ENCODE peak calls at places on chromosomes 6 and 20, in six cellular contexts. One of them, this sample, is unnamed.

GRCh38 chr20:57013221-57013620 is 253.2 kb downstream of the BMP7 start:
- DNase-seq in left lung: no peak
- DNase-seq in AG04450: no peak
- DNase-seq in cardiac muscle cell: no peak
- DNase-seq in bronchial epithelial cell: no peak
- DNase-seq in foreskin fibroblast: no peak
- DNase-seq in this sample: no peak

GRCh38 chr6:157898169-157898568 is 75.1 kb downstream of the SNX9 start:
- DNase-seq in foreskin fibroblast: no peak
- DNase-seq in left lung: no peak
- DNase-seq in AG04450: no peak
- DNase-seq in cardiac muscle cell: no peak
- DNase-seq in bronchial epithelial cell: no peak
- DNase-seq in this sample: no peak

GRCh38 chr20:21214431-21214830 is 88.5 kb downstream of the KIZ start:
- DNase-seq in bronchial epithelial cell: peak; percentile 21
- DNase-seq in AG04450: no peak
- DNase-seq in foreskin fibroblast: peak; percentile 13
- DNase-seq in cardiac muscle cell: no peak
- DNase-seq in left lung: no peak
- DNase-seq in this sample: no peak

GRCh38 chr6:2531426-2532208 is 219.1 kb downstream of the MYLK4 start:
- DNase-seq in bronchial epithelial cell: peak; percentile 96
- DNase-seq in foreskin fibroblast: peak; percentile 95
- DNase-seq in left lung: no peak
- DNase-seq in AG04450: peak; percentile 78
- DNase-seq in cardiac muscle cell: no peak
- DNase-seq in this sample: no peak

GRCh38 chr20:3407426-3408250 is at the start of gene DNAAF9:
- DNase-seq in foreskin fibroblast: peak; percentile 90
- DNase-seq in left lung: peak; percentile 91
- DNase-seq in cardiac muscle cell: peak; percentile 88
- DNase-seq in AG04450: no peak
- DNase-seq in bronchial epithelial cell: peak; percentile 82
- DNase-seq in this sample: peak; percentile 52

GRCh38 chr6:143333749-143334520 is 116.6 kb downstream of the ADAT2 start:
- DNase-seq in cardiac muscle cell: no peak
- DNase-seq in bronchial epithelial cell: peak; percentile 72
- DNase-seq in left lung: no peak
- DNase-seq in foreskin fibroblast: no peak
- DNase-seq in AG04450: no peak
- DNase-seq in this sample: no peak

GRCh38 chr6:145070791-145071190 is 664.5 kb downstream of the EPM2A start:
- DNase-seq in AG04450: peak; percentile 46
- DNase-seq in left lung: no peak
- DNase-seq in bronchial epithelial cell: no peak
- DNase-seq in foreskin fibroblast: peak; percentile 86
- DNase-seq in cardiac muscle cell: no peak
- DNase-seq in this sample: no peak

GRCh38 chr20:3980260-3981131 is 34.9 kb downstream of the RNF24 start:
- DNase-seq in cardiac muscle cell: no peak
- DNase-seq in foreskin fibroblast: peak; percentile 54
- DNase-seq in bronchial epithelial cell: peak; percentile 75
- DNase-seq in left lung: no peak
- DNase-seq in AG04450: peak; percentile 4
- DNase-seq in this sample: no peak

GRCh38 chr6:19301980-19302379 is 535.2 kb upstream of the ID4 start:
- DNase-seq in AG04450: no peak
- DNase-seq in left lung: no peak
- DNase-seq in bronchial epithelial cell: peak; percentile 92
- DNase-seq in foreskin fibroblast: peak; percentile 16
- DNase-seq in cardiac muscle cell: no peak
- DNase-seq in this sample: no peak

GRCh38 chr20:35395728-35396127 is 16.0 kb downstream of the UQCC1 start:
- DNase-seq in AG04450: no peak
- DNase-seq in bronchial epithelial cell: no peak
- DNase-seq in cardiac muscle cell: no peak
- DNase-seq in left lung: no peak
- DNase-seq in foreskin fibroblast: peak; percentile 49
- DNase-seq in this sample: no peak

GRCh38 chr6:83511901-83512681 is at the start of gene PRSS35:
- DNase-seq in bronchial epithelial cell: peak; percentile 28
- DNase-seq in AG04450: no peak
- DNase-seq in foreskin fibroblast: peak; percentile 77
- DNase-seq in left lung: peak; percentile 88
- DNase-seq in cardiac muscle cell: peak; percentile 87
- DNase-seq in this sample: no peak

DNA sequence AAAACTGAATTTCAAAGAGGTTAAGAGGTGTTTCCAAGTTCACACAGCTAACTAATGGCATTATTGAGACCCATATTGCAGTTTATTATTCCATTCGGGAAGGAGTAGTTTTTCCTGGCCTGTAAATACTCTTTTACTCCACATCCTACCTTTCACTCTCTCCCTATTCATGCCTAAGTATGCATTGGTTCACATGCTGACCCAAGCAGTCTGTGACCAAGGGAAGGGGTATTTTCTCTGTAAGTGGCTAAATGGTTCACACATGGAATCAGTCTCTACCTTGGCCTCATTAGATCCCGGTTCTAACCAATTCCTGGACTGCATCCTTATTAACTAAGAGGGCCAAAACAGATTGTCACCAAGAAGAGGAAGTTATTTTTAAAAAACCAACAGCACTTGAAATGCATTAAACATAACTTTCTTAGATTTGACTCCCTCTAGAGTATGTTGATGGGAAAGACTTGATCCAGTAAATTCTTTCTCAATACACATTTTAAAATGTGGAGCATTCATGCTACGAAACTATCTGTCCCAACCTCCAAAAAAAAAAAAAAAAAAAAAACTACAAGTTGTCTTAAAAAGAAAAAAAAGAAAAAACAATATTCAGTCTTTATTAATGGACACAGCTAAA is 17.8 kb upstream of the RSPO3 start:
- DNase-seq in foreskin fibroblast: peak; percentile 52
- DNase-seq in bronchial epithelial cell: peak; percentile 22
- DNase-seq in AG04450: no peak
- DNase-seq in left lung: no peak
- DNase-seq in cardiac muscle cell: no peak
- DNase-seq in this sample: no peak
- TF ChIP-seq CTCF in foreskin fibroblast: peak; percentile 29
- TF ChIP-seq CTCF in bronchial epithelial cell: peak; percentile 25
- TF ChIP-seq CTCF in AG04450: peak; percentile 47
- TF ChIP-seq CTCF in left lung: no peak
- TF ChIP-seq CTCF in cardiac muscle cell: peak; percentile 34
- TF ChIP-seq CTCF in this sample: no peak

GRCh38 chr6:151430886-151431285 is 21.0 kb downstream of the RMND1 start:
- DNase-seq in left lung: no peak
- DNase-seq in foreskin fibroblast: no peak
- DNase-seq in cardiac muscle cell: peak; percentile 13
- DNase-seq in bronchial epithelial cell: no peak
- DNase-seq in AG04450: no peak
- DNase-seq in this sample: no peak
- TF ChIP-seq CTCF in left lung: no peak
- TF ChIP-seq CTCF in foreskin fibroblast: peak; percentile 10
- TF ChIP-seq CTCF in cardiac muscle cell: no peak
- TF ChIP-seq CTCF in bronchial epithelial cell: no peak
- TF ChIP-seq CTCF in AG04450: no peak
- TF ChIP-seq CTCF in this sample: no peak

GRCh38 chr20:5393218-5393870 is 76.6 kb upstream of the PROKR2 start:
- DNase-seq in foreskin fibroblast: no peak
- DNase-seq in cardiac muscle cell: peak; percentile 3
- DNase-seq in left lung: no peak
- DNase-seq in bronchial epithelial cell: no peak
- DNase-seq in AG04450: no peak
- DNase-seq in this sample: no peak
- TF ChIP-seq CTCF in foreskin fibroblast: no peak
- TF ChIP-seq CTCF in cardiac muscle cell: no peak
- TF ChIP-seq CTCF in left lung: no peak
- TF ChIP-seq CTCF in bronchial epithelial cell: no peak
- TF ChIP-seq CTCF in AG04450: no peak
- TF ChIP-seq CTCF in this sample: no peak

DNA sequence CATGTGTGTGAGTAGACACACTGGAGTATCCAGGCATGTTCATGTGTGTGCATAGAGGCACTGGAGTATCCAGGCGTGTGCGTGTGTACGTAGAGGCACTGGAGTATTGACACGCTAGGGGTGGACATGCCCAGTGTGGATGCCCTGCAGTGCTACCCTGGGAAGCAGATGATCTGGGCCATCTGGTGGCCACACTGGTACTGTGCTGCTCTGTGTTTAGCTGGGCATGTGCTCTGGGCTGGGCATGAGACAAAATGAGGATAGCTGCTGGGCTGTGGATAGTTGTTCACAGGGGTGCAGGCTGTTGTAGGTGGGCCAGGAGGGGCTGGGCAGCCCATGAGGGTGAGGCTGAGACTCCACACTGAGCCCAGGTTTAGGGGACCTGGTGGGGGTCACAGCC is 24.0 kb upstream of the NPBWR2 start:
- DNase-seq in foreskin fibroblast: peak; percentile 50
- DNase-seq in cardiac muscle cell: no peak
- DNase-seq in left lung: peak; percentile 16
- DNase-seq in bronchial epithelial cell: peak; percentile 11
- DNase-seq in AG04450: no peak
- DNase-seq in this sample: no peak
- TF ChIP-seq CTCF in foreskin fibroblast: peak; percentile 10
- TF ChIP-seq CTCF in cardiac muscle cell: peak; percentile 8
- TF ChIP-seq CTCF in left lung: no peak
- TF ChIP-seq CTCF in bronchial epithelial cell: peak; percentile 22
- TF ChIP-seq CTCF in AG04450: peak; percentile 23
- TF ChIP-seq CTCF in this sample: no peak

GRCh38 chr20:24694157-24694726 is 224.8 kb downstream of the SYNDIG1 start:
- DNase-seq in foreskin fibroblast: no peak
- DNase-seq in cardiac muscle cell: no peak
- DNase-seq in left lung: no peak
- DNase-seq in AG04450: no peak
- DNase-seq in bronchial epithelial cell: no peak
- DNase-seq in this sample: no peak

GRCh38 chr20:24696396-24696795 is 227.0 kb downstream of the SYNDIG1 start:
- DNase-seq in AG04450: no peak
- DNase-seq in bronchial epithelial cell: no peak
- DNase-seq in foreskin fibroblast: no peak
- DNase-seq in left lung: no peak
- DNase-seq in cardiac muscle cell: no peak
- DNase-seq in this sample: no peak

GRCh38 chr20:24697411-24697810 is 228.0 kb downstream of the SYNDIG1 start:
- DNase-seq in AG04450: no peak
- DNase-seq in foreskin fibroblast: no peak
- DNase-seq in cardiac muscle cell: no peak
- DNase-seq in left lung: no peak
- DNase-seq in bronchial epithelial cell: no peak
- DNase-seq in this sample: no peak

GRCh38 chr20:24694727-24695528 is 225.5 kb downstream of the SYNDIG1 start:
- DNase-seq in AG04450: no peak
- DNase-seq in cardiac muscle cell: no peak
- DNase-seq in left lung: no peak
- DNase-seq in bronchial epithelial cell: no peak
- DNase-seq in foreskin fibroblast: peak; percentile 12
- DNase-seq in this sample: no peak

GRCh38 chr20:24695529-24696225 is 226.2 kb downstream of the SYNDIG1 start:
- DNase-seq in bronchial epithelial cell: peak; percentile 86
- DNase-seq in AG04450: no peak
- DNase-seq in left lung: no peak
- DNase-seq in foreskin fibroblast: no peak
- DNase-seq in cardiac muscle cell: no peak
- DNase-seq in this sample: no peak
- TF ChIP-seq CTCF in bronchial epithelial cell: no peak
- TF ChIP-seq CTCF in AG04450: no peak
- TF ChIP-seq CTCF in left lung: no peak
- TF ChIP-seq CTCF in foreskin fibroblast: no peak
- TF ChIP-seq CTCF in cardiac muscle cell: no peak
- TF ChIP-seq CTCF in this sample: no peak

GRCh38 chr20:58087567-58087858 is 140.9 kb downstream of the ANKRD60 start:
- DNase-seq in cardiac muscle cell: no peak
- DNase-seq in left lung: no peak
- DNase-seq in bronchial epithelial cell: no peak
- DNase-seq in foreskin fibroblast: no peak
- DNase-seq in AG04450: no peak
- DNase-seq in this sample: no peak
- TF ChIP-seq CTCF in cardiac muscle cell: no peak
- TF ChIP-seq CTCF in left lung: no peak
- TF ChIP-seq CTCF in bronchial epithelial cell: no peak
- TF ChIP-seq CTCF in foreskin fibroblast: no peak
- TF ChIP-seq CTCF in AG04450: no peak
- TF ChIP-seq CTCF in this sample: peak; percentile 2

GRCh38 chr6:104483225-104483834 is 376.4 kb downstream of the HACE1 start:
- DNase-seq in AG04450: no peak
- DNase-seq in cardiac muscle cell: peak; percentile 18
- DNase-seq in foreskin fibroblast: peak; percentile 9
- DNase-seq in left lung: no peak
- DNase-seq in bronchial epithelial cell: peak; percentile 10
- DNase-seq in this sample: no peak
- TF ChIP-seq CTCF in AG04450: no peak
- TF ChIP-seq CTCF in cardiac muscle cell: peak; percentile 32
- TF ChIP-seq CTCF in foreskin fibroblast: no peak
- TF ChIP-seq CTCF in left lung: no peak
- TF ChIP-seq CTCF in bronchial epithelial cell: no peak
- TF ChIP-seq CTCF in this sample: no peak